ENCODE peak calls at places on chromosomes 5 and 9, in seven cellular contexts. B, V, E, K, D, F and T are unnamed samples.

GRCh38 chr5:68618501-68618900 is 402.9 kb downstream of the PIK3R1 start:
- DNase-seq in B (no peak), V (no peak), E (no peak), K (no peak), D (no peak), F (no peak), T (no peak)

GRCh38 chr5:155633338-155633957 is 619.9 kb downstream of the KIF4B start:
- DNase-seq in B (no peak), V (no peak), E (no peak), K (no peak), D (no peak), F (no peak), T (no peak)

GRCh38 chr5:7397005-7397546 is 1.1 kb downstream of the ADCY2 start:
- DNase-seq in B (no peak), V (no peak), E (no peak), K (no peak), D (no peak), F (no peak), T (peak; percentile 30)

GRCh38 chr5:157308826-157309465 is 43.0 kb downstream of the CYFIP2 start:
- DNase-seq in B (no peak), V (no peak), E (no peak), K (peak; percentile 27), D (no peak), F (no peak), T (peak; percentile 41)

GRCh38 chr5:177312649-177313181 is 1.0 kb upstream of the MXD3 start:
- DNase-seq in B (peak; percentile 52), V (peak; percentile 51), E (peak; percentile 43), K (no peak), D (peak; percentile 49), F (no peak), T (no peak)

GRCh38 chr5:109739741-109740140 is 50.0 kb downstream of the MAN2A1 start:
- DNase-seq in B (no peak), V (no peak), E (no peak), K (no peak), D (no peak), F (no peak), T (peak; percentile 67)

GRCh38 chr5:168023190-168023589 is 268.3 kb upstream of the WWC1 start:
- DNase-seq in B (no peak), V (no peak), E (no peak), K (no peak), D (peak; percentile 87), F (no peak), T (no peak)

GRCh38 chr9:88746744-88747398 is 211.9 kb downstream of the NXNL2 start:
- DNase-seq in B (no peak), V (no peak), E (no peak), K (no peak), D (no peak), F (no peak), T (no peak)

GRCh38 chr5:151274666-151275065 is 21.7 kb downstream of the GM2A start:
- DNase-seq in B (no peak), V (no peak), E (no peak), K (no peak), D (no peak), F (no peak), T (no peak)

GRCh38 chr9:23643656-23644258 is 182.3 kb downstream of the ELAVL2 start:
- DNase-seq in B (no peak), V (no peak), E (no peak), K (no peak), D (no peak), F (no peak), T (no peak)

GRCh38 chr5:64766105-64766504 is 2.4 kb downstream of the SREK1IP1 start:
- DNase-seq in B (no peak), V (no peak), E (peak; percentile 30), K (no peak), D (no peak), F (no peak), T (no peak)

GRCh38 chr5:41629897-41630296 is 119.5 kb upstream of the PLCXD3 start:
- DNase-seq in B (no peak), V (no peak), E (no peak), K (no peak), D (peak; percentile 25), F (no peak), T (no peak)

GRCh38 chr5:122306461-122306860 is 5.6 kb upstream of the SNCAIP start:
- DNase-seq in B (no peak), V (no peak), E (no peak), K (no peak), D (no peak), F (no peak), T (no peak)

GRCh38 chr5:154117930-154118329 is 72.6 kb upstream of the GALNT10 start:
- DNase-seq in B (no peak), V (no peak), E (no peak), K (no peak), D (no peak), F (no peak), T (no peak)

GRCh38 chr9:128987800-128988199 is 40.3 kb downstream of the NUP188 start:
- DNase-seq in B (no peak), V (no peak), E (no peak), K (no peak), D (no peak), F (no peak), T (no peak)

GRCh38 chr5:11897831-11898230 is 6.4 kb downstream of the CTNND2 start:
- DNase-seq in B (no peak), V (no peak), E (no peak), K (no peak), D (no peak), F (no peak), T (no peak)

GRCh38 chr5:132773114-132773513 is 3.9 kb downstream of the SEPTIN8 start:
- DNase-seq in B (no peak), V (no peak), E (no peak), K (no peak), D (peak; percentile 15), F (no peak), T (no peak)

GRCh38 chr9:110897899-110898298 is 140.4 kb downstream of the LPAR1 start:
- DNase-seq in B (no peak), V (no peak), E (no peak), K (no peak), D (no peak), F (no peak), T (no peak)

GRCh38 chr9:71213633-71214032 is 92.2 kb upstream of the TRPM3 start:
- DNase-seq in B (no peak), V (no peak), E (no peak), K (no peak), D (no peak), F (no peak), T (no peak)

GRCh38 chr5:179186092-179186419 is 125.9 kb downstream of the ZNF354C start:
- DNase-seq in B (no peak), V (no peak), E (no peak), K (no peak), D (no peak), F (no peak), T (no peak)

GRCh38 chr9:109113892-109114609 is 5.7 kb downstream of the TMEM245 start:
- DNase-seq in B (no peak), V (no peak), E (no peak), K (no peak), D (no peak), F (no peak), T (no peak)

GRCh38 chr5:41252036-41252435 is 38.7 kb upstream of the C6 start:
- DNase-seq in B (no peak), V (no peak), E (no peak), K (no peak), D (no peak), F (no peak), T (no peak)

GRCh38 chr5:128782446-128782845 is 182.8 kb upstream of the SLC27A6 start:
- DNase-seq in B (no peak), V (peak; percentile 12), E (no peak), K (no peak), D (no peak), F (no peak), T (no peak)

GRCh38 chr5:111641533-111642230 is 115.3 kb downstream of the NREP start:
- DNase-seq in B (no peak), V (no peak), E (no peak), K (no peak), D (no peak), F (no peak), T (no peak)

GRCh38 chr9:91403665-91404543 is 19.7 kb downstream of the NFIL3 start:
- DNase-seq in B (peak; percentile 29), V (no peak), E (no peak), K (no peak), D (no peak), F (no peak), T (no peak)

GRCh38 chr5:151492729-151493128 is 45.3 kb downstream of the SLC36A1 start:
- DNase-seq in B (no peak), V (peak; percentile 16), E (no peak), K (no peak), D (no peak), F (no peak), T (no peak)

GRCh38 chr5:5270958-5271605 is 131.0 kb downstream of the ADAMTS16 start:
- DNase-seq in B (no peak), V (peak; percentile 57), E (peak; percentile 6), K (no peak), D (peak; percentile 88), F (no peak), T (no peak)

GRCh38 chr5:1118231-1118698 is 6.4 kb upstream of the SLC12A7 start:
- DNase-seq in B (peak; percentile 68), V (no peak), E (no peak), K (no peak), D (no peak), F (no peak), T (no peak)
- TF ChIP-seq JUND in B (peak; percentile 83), V (no peak), E (no peak), K (no peak), D (no peak), F (no peak), T (no peak)

DNA sequence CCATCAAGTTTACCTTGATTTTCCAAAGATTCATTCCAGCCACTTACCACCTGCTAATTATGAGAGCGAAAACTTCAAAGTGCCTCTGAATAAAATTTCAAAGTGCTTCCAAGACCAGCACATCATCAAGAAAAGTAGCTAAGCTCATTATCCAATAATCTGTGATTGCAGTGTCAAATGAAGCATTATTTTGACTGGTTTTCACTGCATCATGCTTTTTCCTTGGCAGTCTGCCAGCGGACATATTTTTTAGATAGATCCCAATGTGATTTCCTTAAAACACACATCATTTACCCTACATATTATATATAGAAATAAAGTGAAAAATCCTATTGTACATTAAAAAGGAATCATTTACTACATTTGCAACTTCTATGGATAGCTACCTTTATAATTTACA is 508.6 kb upstream of the FAM174A start:
- DNase-seq in B (no peak), V (no peak), E (no peak), K (no peak), D (no peak), F (no peak), T (no peak)
- TF ChIP-seq JUND in B (no peak), V (no peak), E (no peak), K (no peak), D (no peak), F (no peak), T (no peak)

GRCh38 chr9:127444921-127445850 is 6.0 kb downstream of the RPL12 start:
- DNase-seq in B (no peak), V (no peak), E (no peak), K (no peak), D (no peak), F (no peak), T (no peak)
- TF ChIP-seq JUND in B (no peak), V (no peak), E (no peak), K (no peak), D (no peak), F (no peak), T (no peak)

DNA sequence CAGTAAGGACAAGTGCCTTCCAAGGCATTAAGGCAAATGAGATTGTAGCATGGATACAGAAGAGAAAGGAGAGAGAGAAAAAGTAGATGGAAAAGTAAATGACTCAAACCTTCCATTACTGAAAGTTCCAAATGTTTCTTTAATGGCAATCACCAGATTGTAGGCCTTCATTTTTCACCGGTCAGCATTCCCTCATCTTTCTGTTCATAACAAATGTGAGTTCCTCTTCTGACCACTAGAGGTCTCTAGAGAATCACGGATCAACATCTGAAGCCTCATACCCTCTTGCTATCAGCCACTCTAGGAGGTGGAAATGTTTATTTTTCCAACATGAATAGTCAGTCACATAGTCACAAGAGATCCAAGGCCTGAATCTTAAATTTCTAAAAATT is 73.6 kb upstream of the RPS23 start:
- DNase-seq in B (peak; percentile 62), V (peak; percentile 61), E (peak; percentile 73), K (no peak), D (peak; percentile 63), F (no peak), T (peak; percentile 78)
- TF ChIP-seq JUND in B (no peak), V (no peak), E (no peak), K (no peak), D (no peak), F (no peak), T (no peak)